ENCODE peak calls at places on chromosome 16, in seven cellular contexts. W is prostate gland, N is heart left ventricle, Z is esophagus squamous epithelium, H is NB4, U is GM12878, T is H1. X is an unnamed sample.

GRCh38 chr16:63530974-63531373 is 1494.7 kb upstream of the CDH8 start:
- DNase-seq in H (no peak), U (no peak), T (no peak), Z (no peak), N (peak), W (no peak), X (no peak)

GRCh38 chr16:20833081-20833480 is 26.8 kb downstream of the REXO5 start:
- DNase-seq in T (no peak), W (no peak), Z (no peak), H (no peak), U (no peak), N (no peak), X (no peak)

GRCh38 chr16:13968835-13969234 is 48.9 kb downstream of the ERCC4 start:
- DNase-seq in W (no peak), T (no peak), Z (no peak), U (no peak), N (no peak), H (no peak), X (no peak)

GRCh38 chr16:11024333-11025053 is 80.1 kb downstream of the CLEC16A start:
- DNase-seq in Z (no peak), N (no peak), W (no peak), T (no peak), H (no peak), U (no peak), X (no peak)

GRCh38 chr16:71627631-71628236 is 1.8 kb downstream of the MARVELD3 start:
- DNase-seq in T (no peak), Z (no peak), N (no peak), U (no peak), H (no peak), W (no peak), X (no peak)

GRCh38 chr16:86819523-86819887 is 241.2 kb downstream of the FOXL1 start:
- DNase-seq in Z (no peak), N (no peak), W (no peak), U (no peak), H (no peak), T (no peak), X (no peak)

GRCh38 chr16:69938981-69939820 is 11.9 kb upstream of the CLEC18A start:
- DNase-seq in Z (no peak), N (no peak), W (no peak), U (no peak), T (no peak), H (no peak), X (no peak)

GRCh38 chr16:65274576-65274975 is 152.7 kb upstream of the CDH11 start:
- DNase-seq in N (no peak), T (no peak), H (no peak), Z (no peak), U (no peak), W (no peak), X (no peak)

GRCh38 chr16:75254359-75254837 is 3.0 kb upstream of the BCAR1 start:
- DNase-seq in W (no peak), N (no peak), T (no peak), H (no peak), U (no peak), Z (no peak), X (no peak)

GRCh38 chr16:71214771-71215381 is 15.6 kb downstream of the HYDIN start:
- DNase-seq in N (no peak), Z (no peak), T (no peak), U (no peak), W (no peak), H (no peak), X (peak)

GRCh38 chr16:67415872-67416793 is at the start of gene ZDHHC1:
- DNase-seq in N (peak), H (no peak), W (peak), Z (no peak), U (no peak), T (no peak), X (peak)
- TF ChIP-seq POLR2A in N (no peak), H (no peak), W (peak), Z (no peak), U (no peak), T (no peak), X (no peak)

DNA sequence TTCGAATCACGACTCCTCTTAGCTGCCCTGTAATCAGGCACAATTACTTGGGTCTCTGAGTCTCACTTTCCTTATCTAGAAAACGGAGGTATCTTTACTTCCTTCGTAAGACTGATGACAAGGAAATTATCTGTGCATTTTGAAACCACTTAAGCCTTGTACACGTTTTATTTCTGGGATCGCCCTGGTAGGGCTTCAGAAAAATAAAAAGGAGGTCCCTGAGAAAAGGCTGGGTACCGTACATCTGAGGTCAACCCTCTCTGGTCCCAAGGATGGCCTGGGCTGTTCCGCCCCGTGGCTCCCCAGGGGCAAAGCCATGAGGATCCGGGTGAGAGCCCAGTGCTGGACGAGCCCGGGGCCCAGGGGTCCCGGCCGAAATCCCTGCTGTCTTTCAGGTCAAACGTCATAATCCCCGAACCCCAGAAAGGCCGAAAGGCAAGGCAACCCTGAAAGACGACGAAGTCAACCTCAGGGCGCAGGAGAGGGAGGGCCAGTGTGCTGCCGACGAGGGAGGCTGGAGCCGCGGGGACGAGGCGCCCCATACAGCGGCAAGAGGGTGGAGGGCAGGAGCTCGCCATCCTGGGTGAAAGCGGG is 689 bp upstream of the FUS start:
- DNase-seq in Z (no peak), W (no peak), U (no peak), N (no peak), T (no peak), H (no peak), X (no peak)
- TF ChIP-seq POLR2A in Z (peak), W (peak), U (no peak), N (peak), T (no peak), H (no peak), X (no peak)

DNA sequence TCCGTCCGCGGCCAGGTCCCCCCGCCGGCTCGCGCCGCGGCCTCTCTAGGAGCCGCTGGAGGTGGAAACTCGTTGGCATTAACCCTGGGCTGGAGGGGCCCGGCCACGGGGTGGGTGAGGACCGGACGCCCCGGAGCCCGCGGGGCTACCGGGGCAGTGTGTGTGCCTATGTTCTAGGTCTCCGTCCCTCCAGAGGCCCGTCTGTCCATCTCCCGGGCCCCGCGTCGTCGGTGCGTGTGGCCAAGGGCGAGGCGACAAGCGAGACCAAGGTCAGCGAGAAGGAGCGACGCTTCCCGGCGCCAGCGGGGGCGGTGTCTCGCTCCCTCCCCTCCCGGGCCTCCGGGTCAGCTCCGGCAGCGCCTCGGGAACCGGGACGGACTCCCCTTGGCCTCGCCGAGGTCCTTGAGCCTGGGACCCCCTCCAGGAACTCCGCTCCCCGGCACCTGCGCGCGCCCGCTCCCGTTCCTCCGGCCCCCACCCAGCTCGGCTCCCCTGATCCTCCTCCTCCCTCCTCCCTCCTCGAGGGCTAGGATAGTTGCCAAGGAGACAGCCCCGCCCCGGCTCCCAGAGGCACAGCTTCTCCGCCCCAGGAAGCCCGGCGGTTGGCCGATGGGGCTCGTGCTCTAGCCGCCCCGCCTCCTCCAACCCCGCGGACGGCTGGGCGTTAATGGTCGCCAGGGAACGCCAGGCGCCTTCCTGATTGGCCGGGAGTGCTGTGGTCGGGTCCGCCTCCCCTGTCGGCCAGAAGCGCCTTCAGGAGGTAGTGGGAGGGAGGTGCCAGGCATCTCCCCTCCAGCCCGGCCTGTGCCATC is 663 bp upstream of the ZNF768 start:
- DNase-seq in W (peak), N (peak), U (peak), Z (peak), T (peak), H (peak), X (peak)
- TF ChIP-seq POLR2A in W (peak), N (peak), U (peak), Z (no peak), T (no peak), H (peak), X (peak)

GRCh38 chr16:53346-54236 is at the start of the genes POLR3K and SNRNP25:
- DNase-seq in W (peak), Z (peak), H (peak), T (peak), U (peak), N (peak), X (peak)
- TF ChIP-seq POLR2A in W (peak), Z (no peak), H (peak), T (peak), U (peak), N (peak), X (peak)

GRCh38 chr16:19168173-19169080 is at the start of gene SYT17:
- DNase-seq in W (peak), H (no peak), U (no peak), Z (no peak), T (no peak), N (peak), X (no peak)
- TF ChIP-seq POLR2A in W (peak), H (no peak), U (no peak), Z (no peak), T (no peak), N (no peak), X (no peak)

GRCh38 chr16:85649978-85650863 is 37.1 kb downstream of the GSE1 start:
- DNase-seq in T (no peak), U (no peak), N (no peak), H (no peak), Z (no peak), W (no peak), X (no peak)
- TF ChIP-seq POLR2A in T (no peak), U (peak), N (no peak), H (no peak), Z (no peak), W (no peak), X (no peak)

GRCh38 chr16:84183572-84183875 is 3.3 kb downstream of the TAF1C start:
- DNase-seq in U (no peak), T (no peak), W (no peak), Z (no peak), H (no peak), N (no peak), X (no peak)

GRCh38 chr16:84182680-84183571 is 3.9 kb downstream of the TAF1C start:
- DNase-seq in U (no peak), W (no peak), N (no peak), H (no peak), T (no peak), Z (no peak), X (no peak)

GRCh38 chr16:84183911-84184310 is 2.9 kb downstream of the TAF1C start:
- DNase-seq in Z (no peak), N (no peak), U (no peak), H (no peak), T (no peak), W (no peak), X (no peak)

GRCh38 chr16:84184775-84185174 is 2.1 kb downstream of the TAF1C start:
- DNase-seq in N (no peak), W (no peak), T (no peak), U (no peak), Z (no peak), H (no peak), X (no peak)

DNA sequence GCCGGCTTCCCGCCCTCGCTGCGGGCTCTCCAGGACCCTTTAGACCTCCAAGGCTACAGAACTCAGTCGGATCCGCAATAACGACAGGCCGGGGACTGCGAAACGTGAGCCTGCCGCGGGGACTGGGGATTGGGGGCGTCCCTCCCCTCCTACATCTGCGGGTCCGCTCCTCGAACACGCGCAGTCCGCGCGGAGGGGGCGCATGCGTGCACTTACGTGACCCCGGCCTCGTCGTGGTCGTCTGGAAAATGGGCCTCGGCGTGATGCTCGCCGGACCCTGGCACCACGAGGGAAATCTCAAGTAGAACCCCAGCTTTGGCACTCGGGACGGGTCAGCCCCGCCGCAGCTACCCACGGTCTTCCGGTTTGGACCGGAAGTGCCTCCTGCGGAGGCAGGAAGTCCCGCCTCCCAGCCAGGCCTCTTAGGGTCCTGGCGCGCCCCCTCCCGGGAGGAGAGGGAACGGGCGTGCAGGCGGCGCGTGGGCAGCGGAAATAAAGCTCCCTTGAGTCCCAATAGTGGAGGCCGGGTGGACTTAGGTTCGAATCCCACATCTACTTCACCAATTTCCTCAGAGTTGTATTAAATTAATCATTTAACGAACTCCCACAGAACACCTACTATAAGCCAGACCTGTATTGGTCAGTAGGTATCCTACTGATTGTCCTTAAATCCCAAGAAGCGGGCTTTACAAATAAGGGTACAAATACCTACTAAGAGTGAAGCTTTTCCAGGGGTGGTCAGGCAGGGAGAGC is at the start of gene TAF1C:
- DNase-seq in Z (peak), U (peak), H (peak), W (peak), T (peak), N (peak), X (peak)
- TF ChIP-seq POLR2A in Z (no peak), U (peak), H (peak), W (peak), T (no peak), N (no peak), X (peak)

GRCh38 chr16:930076-930475 is 40.7 kb downstream of the LMF1 start:
- DNase-seq in W (no peak), Z (no peak), U (no peak), H (no peak), T (no peak), N (no peak), X (no peak)

GRCh38 chr16:930511-930910 is 40.3 kb downstream of the LMF1 start:
- DNase-seq in Z (no peak), U (no peak), N (peak), W (no peak), H (no peak), T (no peak), X (no peak)

GRCh38 chr16:929227-929669 is 41.5 kb downstream of the LMF1 start:
- DNase-seq in Z (no peak), W (no peak), H (no peak), T (no peak), U (no peak), N (no peak), X (no peak)

GRCh38 chr16:928526-928925 is 42.3 kb downstream of the LMF1 start:
- DNase-seq in U (no peak), Z (no peak), H (no peak), T (no peak), W (no peak), N (no peak), X (no peak)

DNA sequence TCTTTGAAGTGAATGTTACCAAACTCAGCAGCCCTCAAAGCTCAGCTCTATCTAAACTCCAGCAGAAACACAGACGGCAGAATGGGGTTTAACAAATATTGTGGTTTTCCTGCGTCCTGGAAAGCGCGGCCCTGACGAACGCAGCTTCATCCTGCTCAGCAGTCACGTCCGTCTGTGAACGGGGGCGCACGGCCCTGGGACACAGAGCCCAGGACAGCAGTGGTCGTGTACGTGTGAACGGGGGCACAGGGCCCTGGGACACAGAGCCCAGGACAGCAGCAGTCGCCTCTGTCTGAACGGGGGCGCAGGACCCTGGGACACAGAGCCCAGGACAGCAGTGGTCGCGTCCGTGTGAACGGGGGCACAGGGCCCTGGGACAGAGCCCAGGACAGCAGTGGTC is 41.1 kb downstream of the LMF1 start:
- DNase-seq in W (no peak), H (no peak), N (no peak), Z (no peak), U (no peak), T (no peak), X (no peak)
- TF ChIP-seq POLR2A in W (no peak), H (no peak), N (no peak), Z (no peak), U (no peak), T (no peak), X (no peak)

GRCh38 chr16:88959022-88959421 is 18.0 kb downstream of the CBFA2T3 start:
- DNase-seq in U (no peak), W (no peak), H (peak), Z (no peak), T (no peak), N (peak), X (no peak)
- TF ChIP-seq POLR2A in U (no peak), W (no peak), H (no peak), Z (no peak), T (no peak), N (no peak), X (no peak)

GRCh38 chr16:28192811-28193529 is 18.8 kb downstream of the XPO6 start:
- DNase-seq in T (no peak), H (peak), U (no peak), N (no peak), W (no peak), Z (no peak), X (peak)
- TF ChIP-seq POLR2A in T (no peak), H (no peak), U (peak), N (no peak), W (no peak), Z (no peak), X (no peak)